ENCODE peak calls at places on chromosome 6, in six cellular contexts. One of them, this sample, is unnamed.

GRCh38 chr6:90204327-90204726 is 92.3 kb downstream of the BACH2 start:
- DNase-seq in AG08396: no peak
- DNase-seq in NCI-H1105 treated with DMSO at 0.1 percent for 48 hours: no peak
- DNase-seq in EL: no peak
- DNase-seq in central memory CD8-positive, alpha-beta T cell: no peak
- DNase-seq in psoas muscle: no peak
- DNase-seq in this sample: no peak

GRCh38 chr6:2876210-2877056 is 26.7 kb downstream of the SERPINB9 start:
- DNase-seq in AG08396: peak; percentile 79
- DNase-seq in NCI-H1105 treated with DMSO at 0.1 percent for 48 hours: no peak
- DNase-seq in EL: peak; percentile 92
- DNase-seq in central memory CD8-positive, alpha-beta T cell: no peak
- DNase-seq in psoas muscle: peak; percentile 71
- DNase-seq in this sample: no peak

GRCh38 chr6:152563182-152563581 is 74.0 kb downstream of the SYNE1 start:
- DNase-seq in AG08396: no peak
- DNase-seq in NCI-H1105 treated with DMSO at 0.1 percent for 48 hours: no peak
- DNase-seq in EL: no peak
- DNase-seq in central memory CD8-positive, alpha-beta T cell: no peak
- DNase-seq in psoas muscle: no peak
- DNase-seq in this sample: no peak

GRCh38 chr6:13355043-13355945 is 27.0 kb upstream of the TBC1D7 start:
- DNase-seq in AG08396: peak; percentile 74
- DNase-seq in NCI-H1105 treated with DMSO at 0.1 percent for 48 hours: no peak
- DNase-seq in EL: peak; percentile 96
- DNase-seq in central memory CD8-positive, alpha-beta T cell: no peak
- DNase-seq in psoas muscle: no peak
- DNase-seq in this sample: peak; percentile 17

GRCh38 chr6:87094576-87094975 is 330 bp downstream of the CGA start:
- DNase-seq in AG08396: no peak
- DNase-seq in NCI-H1105 treated with DMSO at 0.1 percent for 48 hours: no peak
- DNase-seq in EL: peak; percentile 45
- DNase-seq in central memory CD8-positive, alpha-beta T cell: no peak
- DNase-seq in psoas muscle: no peak
- DNase-seq in this sample: no peak

GRCh38 chr6:170033666-170034065 is 257.2 kb downstream of the DLL1 start:
- DNase-seq in AG08396: no peak
- DNase-seq in NCI-H1105 treated with DMSO at 0.1 percent for 48 hours: no peak
- DNase-seq in EL: no peak
- DNase-seq in central memory CD8-positive, alpha-beta T cell: no peak
- DNase-seq in psoas muscle: no peak
- DNase-seq in this sample: no peak

GRCh38 chr6:158762787-158763439 is 56.3 kb downstream of the EZR start:
- DNase-seq in AG08396: no peak
- DNase-seq in NCI-H1105 treated with DMSO at 0.1 percent for 48 hours: no peak
- DNase-seq in EL: no peak
- DNase-seq in central memory CD8-positive, alpha-beta T cell: no peak
- DNase-seq in psoas muscle: peak; percentile 57
- DNase-seq in this sample: no peak

GRCh38 chr6:166556871-166557322 is 29.6 kb downstream of the RAMACL start:
- DNase-seq in AG08396: peak; percentile 77
- DNase-seq in NCI-H1105 treated with DMSO at 0.1 percent for 48 hours: peak; percentile 90
- DNase-seq in EL: peak; percentile 87
- DNase-seq in central memory CD8-positive, alpha-beta T cell: no peak
- DNase-seq in psoas muscle: peak; percentile 89
- DNase-seq in this sample: peak; percentile 57

GRCh38 chr6:166005846-166006592 is 161.6 kb downstream of the TBXT start:
- DNase-seq in AG08396: peak; percentile 79
- DNase-seq in NCI-H1105 treated with DMSO at 0.1 percent for 48 hours: peak; percentile 97
- DNase-seq in EL: peak; percentile 76
- DNase-seq in central memory CD8-positive, alpha-beta T cell: no peak
- DNase-seq in psoas muscle: peak; percentile 69
- DNase-seq in this sample: peak; percentile 92

GRCh38 chr6:29563435-29563834 is 3.9 kb upstream of the UBD start:
- DNase-seq in AG08396: no peak
- DNase-seq in NCI-H1105 treated with DMSO at 0.1 percent for 48 hours: no peak
- DNase-seq in EL: no peak
- DNase-seq in central memory CD8-positive, alpha-beta T cell: no peak
- DNase-seq in psoas muscle: no peak
- DNase-seq in this sample: no peak

GRCh38 chr6:106173480-106173879 is 87.3 kb downstream of the PRDM1 start:
- DNase-seq in AG08396: no peak
- DNase-seq in NCI-H1105 treated with DMSO at 0.1 percent for 48 hours: no peak
- DNase-seq in EL: no peak
- DNase-seq in central memory CD8-positive, alpha-beta T cell: no peak
- DNase-seq in psoas muscle: no peak
- DNase-seq in this sample: no peak

GRCh38 chr6:142602972-142603371 is 301.2 kb downstream of the ADGRG6 start:
- DNase-seq in AG08396: no peak
- DNase-seq in NCI-H1105 treated with DMSO at 0.1 percent for 48 hours: no peak
- DNase-seq in EL: no peak
- DNase-seq in central memory CD8-positive, alpha-beta T cell: no peak
- DNase-seq in psoas muscle: no peak
- DNase-seq in this sample: no peak

GRCh38 chr6:70706491-70707123 is 38.9 kb downstream of the SMAP1 start:
- DNase-seq in AG08396: no peak
- DNase-seq in NCI-H1105 treated with DMSO at 0.1 percent for 48 hours: peak; percentile 73
- DNase-seq in EL: peak; percentile 48
- DNase-seq in central memory CD8-positive, alpha-beta T cell: no peak
- DNase-seq in psoas muscle: no peak
- DNase-seq in this sample: peak; percentile 42

GRCh38 chr6:101544286-101544685 is 150.8 kb downstream of the GRIK2 start:
- DNase-seq in AG08396: no peak
- DNase-seq in NCI-H1105 treated with DMSO at 0.1 percent for 48 hours: no peak
- DNase-seq in EL: peak; percentile 81
- DNase-seq in central memory CD8-positive, alpha-beta T cell: no peak
- DNase-seq in psoas muscle: no peak
- DNase-seq in this sample: no peak

GRCh38 chr6:158467923-158468322 is 92.0 kb upstream of the TMEM181 start:
- DNase-seq in AG08396: no peak
- DNase-seq in NCI-H1105 treated with DMSO at 0.1 percent for 48 hours: peak; percentile 99
- DNase-seq in EL: no peak
- DNase-seq in central memory CD8-positive, alpha-beta T cell: no peak
- DNase-seq in psoas muscle: no peak
- DNase-seq in this sample: no peak

GRCh38 chr6:16409531-16410441 is 171.4 kb downstream of the GMPR start:
- DNase-seq in AG08396: peak; percentile 61
- DNase-seq in NCI-H1105 treated with DMSO at 0.1 percent for 48 hours: peak; percentile 19
- DNase-seq in EL: peak; percentile 67
- DNase-seq in central memory CD8-positive, alpha-beta T cell: peak; percentile 38
- DNase-seq in psoas muscle: peak; percentile 47
- DNase-seq in this sample: peak; percentile 41

GRCh38 chr6:27667016-27667415 is 194.1 kb upstream of the ZNF184 start:
- DNase-seq in AG08396: no peak
- DNase-seq in NCI-H1105 treated with DMSO at 0.1 percent for 48 hours: no peak
- DNase-seq in EL: no peak
- DNase-seq in central memory CD8-positive, alpha-beta T cell: no peak
- DNase-seq in psoas muscle: no peak
- DNase-seq in this sample: no peak

GRCh38 chr6:39153766-39154397 is 38.9 kb upstream of the SAYSD1 start:
- DNase-seq in AG08396: no peak
- DNase-seq in NCI-H1105 treated with DMSO at 0.1 percent for 48 hours: no peak
- DNase-seq in EL: no peak
- DNase-seq in central memory CD8-positive, alpha-beta T cell: no peak
- DNase-seq in psoas muscle: no peak
- DNase-seq in this sample: no peak

GRCh38 chr6:157892363-157892878 is 69.4 kb downstream of the SNX9 start:
- DNase-seq in AG08396: no peak
- DNase-seq in NCI-H1105 treated with DMSO at 0.1 percent for 48 hours: no peak
- DNase-seq in EL: no peak
- DNase-seq in central memory CD8-positive, alpha-beta T cell: no peak
- DNase-seq in psoas muscle: no peak
- DNase-seq in this sample: no peak

GRCh38 chr6:158707120-158707519 is 57.3 kb downstream of the SYTL3 start:
- DNase-seq in AG08396: peak; percentile 56
- DNase-seq in NCI-H1105 treated with DMSO at 0.1 percent for 48 hours: no peak
- DNase-seq in EL: peak; percentile 70
- DNase-seq in central memory CD8-positive, alpha-beta T cell: no peak
- DNase-seq in psoas muscle: no peak
- DNase-seq in this sample: peak; percentile 22

GRCh38 chr6:125984311-125984710 is 2.0 kb upstream of the TRMT11 start:
- DNase-seq in AG08396: peak; percentile 36
- DNase-seq in NCI-H1105 treated with DMSO at 0.1 percent for 48 hours: no peak
- DNase-seq in EL: peak; percentile 70
- DNase-seq in central memory CD8-positive, alpha-beta T cell: no peak
- DNase-seq in psoas muscle: no peak
- DNase-seq in this sample: no peak

GRCh38 chr6:36314221-36315014 is 22.3 kb downstream of the BNIP5 start:
- DNase-seq in AG08396: no peak
- DNase-seq in NCI-H1105 treated with DMSO at 0.1 percent for 48 hours: no peak
- DNase-seq in EL: peak; percentile 33
- DNase-seq in central memory CD8-positive, alpha-beta T cell: no peak
- DNase-seq in psoas muscle: no peak
- DNase-seq in this sample: no peak

GRCh38 chr6:158665332-158665731 is 15.5 kb downstream of the SYTL3 start:
- DNase-seq in AG08396: no peak
- DNase-seq in NCI-H1105 treated with DMSO at 0.1 percent for 48 hours: no peak
- DNase-seq in EL: no peak
- DNase-seq in central memory CD8-positive, alpha-beta T cell: no peak
- DNase-seq in psoas muscle: no peak
- DNase-seq in this sample: no peak

This sample was measured in foreskin melanocyte.